ENCODE peak calls at places on chromosomes 3 and 15, in five cellular contexts. V is nephron progenitor cell, B is WTC11, G is neural crest cell, H is mucosa of descending colon. F is an unnamed sample.

GRCh38 chr3:65894679-65895078 is 144.0 kb downstream of the MAGI1 start:
- DNase-seq in V (no peak), H (no peak), G (no peak), B (no peak), F (no peak)

GRCh38 chr3:109154989-109155388 is 18.5 kb downstream of the C3orf85 start:
- DNase-seq in B (no peak), V (no peak), H (no peak), G (no peak), F (no peak)

GRCh38 chr15:68057758-68058157 is 3.6 kb downstream of the PIAS1 start:
- DNase-seq in H (no peak), G (no peak), B (no peak), V (no peak), F (no peak)

GRCh38 chr3:53411371-53411770 is 64.0 kb upstream of the DCP1A start:
- DNase-seq in G (no peak), V (no peak), H (no peak), B (no peak), F (no peak)

GRCh38 chr3:105367406-105368213 is 901 bp downstream of the ALCAM start:
- DNase-seq in V (peak), B (peak), H (peak), G (peak), F (peak)

GRCh38 chr3:179100652-179101051 is 29.0 kb upstream of the ZMAT3 start:
- DNase-seq in G (no peak), H (no peak), V (no peak), B (no peak), F (no peak)

GRCh38 chr15:85753791-85754452 is 40.8 kb downstream of the KLHL25 start:
- DNase-seq in H (no peak), B (no peak), V (no peak), G (no peak), F (no peak)

GRCh38 chr3:3560566-3561336 is 238.5 kb upstream of the LRRN1 start:
- DNase-seq in G (no peak), V (no peak), B (no peak), H (no peak), F (no peak)

GRCh38 chr15:70742928-70743327 is 20.4 kb downstream of the UACA start:
- DNase-seq in G (no peak), H (no peak), V (no peak), B (no peak), F (no peak)

GRCh38 chr3:157122116-157122515 is 37.8 kb downstream of the CCNL1 start:
- DNase-seq in G (no peak), B (no peak), H (no peak), V (no peak), F (no peak)

GRCh38 chr3:154926721-154927120 is 153.4 kb upstream of the MME start:
- DNase-seq in H (no peak), V (no peak), B (no peak), G (no peak), F (no peak)

GRCh38 chr3:53865732-53866499 is 16.0 kb downstream of the ACTR8 start:
- DNase-seq in H (no peak), G (no peak), B (no peak), V (no peak), F (no peak)

GRCh38 chr3:67979342-67979741 is 324.9 kb upstream of the SUCLG2 start:
- DNase-seq in V (no peak), B (no peak), H (no peak), G (no peak), F (no peak)

GRCh38 chr15:59678171-59678570 is 10.9 kb downstream of the BNIP2 start:
- DNase-seq in V (no peak), H (no peak), G (no peak), B (no peak), F (no peak)

GRCh38 chr3:144810150-144810549 is 838.5 kb downstream of the DIPK2A start:
- DNase-seq in H (no peak), V (no peak), B (no peak), G (no peak), F (peak)

GRCh38 chr3:187473778-187474406 is 105.7 kb downstream of the RTP4 start:
- DNase-seq in B (no peak), G (no peak), V (no peak), H (no peak), F (no peak)

GRCh38 chr3:55518451-55518850 is 31.3 kb upstream of the WNT5A start:
- DNase-seq in V (no peak), H (no peak), G (no peak), B (no peak), F (no peak)

GRCh38 chr3:169699070-169699469 is 35.6 kb upstream of the MECOM start:
- DNase-seq in V (no peak), G (no peak), B (no peak), H (no peak), F (no peak)

GRCh38 chr15:20356444-20357138 is 185.0 kb downstream of the GOLGA6L6 start:
- DNase-seq in H (peak), G (no peak), V (no peak), B (peak), F (peak)

GRCh38 chr3:126945171-126945721 is 37.7 kb upstream of the PLXNA1 start:
- DNase-seq in V (no peak), B (peak), H (no peak), G (no peak), F (no peak)
- TF ChIP-seq CTCF in V (no peak), B (no peak), H (no peak), G (no peak), F (no peak)

DNA sequence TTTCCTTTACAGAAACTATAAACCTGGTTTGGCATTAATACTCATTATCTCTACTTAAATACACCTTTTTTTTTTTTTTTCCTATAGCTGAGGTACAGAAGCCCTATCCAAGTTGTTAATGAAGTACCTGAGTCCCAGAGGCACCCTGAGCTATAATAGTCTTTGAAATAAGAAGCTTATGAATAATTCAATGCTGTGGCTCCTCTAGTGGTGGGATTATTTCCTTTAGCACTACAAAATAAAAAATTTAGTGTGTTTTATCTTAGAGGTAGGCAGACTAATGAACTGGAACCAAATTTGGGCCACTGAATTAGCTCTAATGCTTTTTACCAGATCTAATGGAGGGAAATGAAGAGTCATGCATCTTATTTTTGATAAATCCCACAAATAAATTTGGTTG is 611.9 kb downstream of the EDEM1 start:
- DNase-seq in B (no peak), H (no peak), G (no peak), V (no peak), F (no peak)
- TF ChIP-seq CTCF in B (no peak), H (no peak), G (peak), V (no peak), F (no peak)

GRCh38 chr15:37880009-37880834 is 54.2 kb upstream of the TMCO5A start:
- DNase-seq in H (no peak), G (peak), B (no peak), V (peak), F (no peak)

GRCh38 chr15:37877851-37878577 is 56.4 kb upstream of the TMCO5A start:
- DNase-seq in V (no peak), H (no peak), B (no peak), G (no peak), F (no peak)

GRCh38 chr15:37880835-37881153 is 53.6 kb upstream of the TMCO5A start:
- DNase-seq in B (no peak), V (no peak), H (no peak), G (no peak), F (no peak)

GRCh38 chr15:37882640-37883039 is 51.8 kb upstream of the TMCO5A start:
- DNase-seq in B (no peak), V (no peak), G (no peak), H (no peak), F (no peak)

DNA sequence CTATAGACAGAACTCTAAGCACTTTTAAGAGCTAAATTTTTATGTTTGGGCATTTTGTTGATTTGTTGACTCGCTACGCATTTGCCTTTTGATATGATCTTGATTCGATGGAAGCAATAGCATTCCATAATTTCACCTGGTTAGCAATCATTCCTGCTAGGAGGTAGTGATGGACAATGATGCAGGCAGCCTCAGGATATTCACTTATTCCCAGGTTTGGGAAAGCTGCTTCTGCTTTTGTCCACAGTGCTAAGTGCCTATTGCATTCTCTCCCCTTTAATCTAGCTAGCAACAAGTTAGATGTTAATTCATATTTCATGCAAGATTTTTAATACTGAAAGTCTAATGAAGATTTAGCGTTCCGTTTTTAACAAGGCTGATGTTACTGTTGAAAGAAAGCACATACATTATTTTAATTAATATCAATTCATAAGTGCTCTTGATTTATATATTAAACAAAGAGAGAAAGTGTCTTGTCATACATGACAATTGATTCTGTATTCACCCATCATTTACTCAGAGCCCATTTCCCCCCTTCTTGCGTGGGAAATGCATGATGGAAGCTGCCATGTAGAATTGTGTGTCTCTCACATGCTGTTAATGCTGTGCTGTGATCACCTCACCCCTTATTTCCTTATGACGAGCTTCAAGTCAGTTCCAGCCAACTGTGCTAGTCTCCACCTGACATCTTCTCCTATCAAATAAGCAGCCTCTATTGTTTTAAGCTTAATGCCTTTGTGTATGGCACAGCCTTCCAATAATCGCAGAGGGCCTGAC is 53.0 kb upstream of the TMCO5A start:
- DNase-seq in G (no peak), B (no peak), H (no peak), V (no peak), F (no peak)
- TF ChIP-seq CTCF in G (no peak), B (no peak), H (no peak), V (no peak), F (no peak)

GRCh38 chr3:123722021-123722420 is 137.2 kb upstream of the HACD2 start:
- DNase-seq in V (no peak), G (no peak), B (no peak), H (no peak), F (no peak)

GRCh38 chr3:123720638-123721037 is 135.8 kb upstream of the HACD2 start:
- DNase-seq in B (no peak), H (no peak), G (no peak), V (no peak), F (no peak)

GRCh38 chr3:123725652-123726400 is 141.0 kb upstream of the HACD2 start:
- DNase-seq in V (no peak), B (no peak), H (no peak), G (no peak), F (no peak)

GRCh38 chr3:123723527-123724168 is 138.8 kb upstream of the HACD2 start:
- DNase-seq in B (peak), V (peak), H (peak), G (peak), F (peak)

DNA sequence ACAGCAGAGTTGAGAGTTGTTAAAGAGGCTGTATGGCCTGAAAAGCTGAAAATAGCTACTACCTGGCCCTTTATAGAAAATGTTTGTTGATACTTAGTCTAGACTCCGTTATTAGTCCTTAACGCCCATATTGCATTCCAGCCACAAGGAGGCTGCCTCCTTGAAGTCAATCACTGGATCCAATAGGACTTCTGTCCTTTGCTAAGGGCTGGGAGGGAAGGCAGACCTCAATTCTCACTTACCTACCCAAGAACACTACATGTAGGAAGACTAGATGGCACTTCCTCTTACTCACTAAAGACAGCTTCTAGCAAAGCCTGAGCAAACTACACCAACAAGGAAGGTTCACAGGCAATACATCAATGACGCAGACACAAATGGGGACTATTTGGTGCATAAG is 139.5 kb upstream of the HACD2 start:
- DNase-seq in H (no peak), V (no peak), G (no peak), B (peak), F (no peak)
- TF ChIP-seq CTCF in H (no peak), V (no peak), G (no peak), B (no peak), F (no peak)

DNA sequence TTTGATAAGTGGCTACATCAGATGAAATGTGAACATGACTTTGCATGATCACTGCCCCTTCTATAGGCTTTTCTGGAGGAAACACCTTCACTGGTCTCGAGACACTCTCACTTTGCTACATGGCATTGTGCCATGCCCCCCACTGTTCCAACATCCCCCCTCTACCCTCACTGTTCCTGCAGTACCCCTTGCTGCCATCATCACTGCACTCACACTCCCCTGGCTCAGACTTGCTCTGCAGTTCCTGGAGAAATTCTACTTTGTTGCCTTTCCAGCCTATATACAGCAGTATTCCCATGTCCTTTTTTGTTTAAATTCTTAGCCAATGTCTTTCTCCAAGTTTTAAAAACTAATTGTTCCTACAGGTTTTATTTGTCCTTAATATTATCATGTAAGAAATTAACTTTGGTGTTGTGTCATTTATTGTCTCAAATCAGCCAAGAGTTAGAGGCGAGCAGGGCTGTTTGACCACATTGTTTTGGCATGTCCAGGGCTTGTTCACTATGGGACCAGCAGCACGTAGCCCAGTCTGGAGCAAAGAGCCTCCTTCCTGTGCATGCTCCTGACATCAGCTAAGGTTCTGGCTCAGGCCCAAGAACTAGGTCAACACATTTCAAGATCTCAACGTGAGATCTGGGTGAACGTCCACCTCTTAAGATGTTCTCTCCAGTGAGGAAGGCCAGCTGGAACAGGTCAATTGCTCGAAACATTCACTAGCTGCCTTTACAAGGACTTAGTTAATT is 246.4 kb downstream of the SLC9A9 start:
- DNase-seq in G (no peak), H (no peak), B (no peak), V (no peak), F (no peak)
- TF ChIP-seq CTCF in G (no peak), H (no peak), B (no peak), V (no peak), F (no peak)

F was measured in GM13976.